ENCODE peak calls at places on chromosome 1, in five cellular contexts. D is iris pigment epithelial cell, Q is LHCN-M2, Y is WTC11, W is hypothalamus. M is an unnamed sample.
A peak's percentile ranks its signal among the peaks of the same experiment; 100 is the strongest.

GRCh38 chr1:151289991-151290708 is 8.1 kb downstream of the ZNF687 start:
- DNase-seq in Q (no peak), W (no peak), D (no peak), Y (no peak), M (no peak)

GRCh38 chr1:117143856-117144255 is 22.3 kb upstream of the TRIM45 start:
- DNase-seq in W (no peak), Q (no peak), Y (no peak), D (no peak), M (no peak)

GRCh38 chr1:191590578-191590977 is 567.7 kb upstream of the RGS18 start:
- DNase-seq in Y (no peak), W (no peak), D (no peak), Q (no peak), M (no peak)

GRCh38 chr1:184285401-184286087 is 101.3 kb upstream of the C1orf21 start:
- DNase-seq in Q (no peak), Y (no peak), D (no peak), W (no peak), M (no peak)

GRCh38 chr1:21868482-21868881 is 56.4 kb downstream of the LDLRAD2 start:
- DNase-seq in Y (no peak), D (no peak), Q (no peak), W (no peak), M (no peak)

GRCh38 chr1:201032408-201032807 is 8.9 kb upstream of the KIF21B start:
- DNase-seq in D (no peak), W (no peak), Q (no peak), Y (no peak), M (no peak)

GRCh38 chr1:159790237-159790917 is 9.6 kb downstream of the DUSP23 start:
- DNase-seq in Q (peak; percentile 33), W (no peak), Y (peak; percentile 24), D (peak; percentile 32), M (peak; percentile 22)

GRCh38 chr1:231943084-231943483 is 316.5 kb downstream of the DISC1 start:
- DNase-seq in W (no peak), Y (no peak), D (no peak), Q (no peak), M (no peak)

GRCh38 chr1:17696417-17697301 is 58.5 kb upstream of the ACTL8 start:
- DNase-seq in Q (peak; percentile 38), Y (peak; percentile 68), D (peak; percentile 78), W (no peak), M (peak; percentile 49)

M was measured in HCEC 1CT.